ENCODE peak calls at places on chromosomes 11 and 22, in four cellular contexts. M is caudate nucleus; K is ACHN; Y is activated naive CD4-positive, alpha-beta T cell treated with Interleukin-2 at 50 U/mL for 16 hours. Z is an unnamed sample.

GRCh38 chr11:95375881-95376280 is 144.9 kb upstream of the SESN3 start:
- DNase-seq in M (no peak), K (no peak), Y (no peak), Z (no peak)

GRCh38 chr22:43203471-43203981 is 16.6 kb upstream of the TTLL12 start:
- DNase-seq in M (no peak), K (no peak), Y (no peak), Z (no peak)

GRCh38 chr11:43853766-43854165 is 26.9 kb upstream of the ALKBH3 start:
- DNase-seq in M (no peak), K (no peak), Y (no peak), Z (no peak)

GRCh38 chr11:27735281-27735680 is 35.0 kb upstream of the BDNF start:
- DNase-seq in M (no peak), K (no peak), Y (no peak), Z (no peak)

GRCh38 chr11:134498326-134499139 is 86.5 kb upstream of the B3GAT1 start:
- DNase-seq in M (peak), K (no peak), Y (no peak), Z (no peak)

GRCh38 chr11:13942908-13943505 is 19.5 kb upstream of the SPON1 start:
- DNase-seq in M (no peak), K (peak), Y (no peak), Z (peak)

GRCh38 chr22:24181088-24181995 is at the start of gene SUSD2:
- DNase-seq in M (no peak), K (no peak), Y (no peak), Z (no peak)

GRCh38 chr11:65378208-65378927 is 4.1 kb downstream of the SLC25A45 start:
- DNase-seq in M (no peak), K (no peak), Y (no peak), Z (no peak)

GRCh38 chr11:43573233-43573632 is 107.3 kb upstream of the HSD17B12 start:
- DNase-seq in M (no peak), K (peak), Y (no peak), Z (no peak)

GRCh38 chr11:59263225-59263894 is 50.6 kb upstream of the MPEG1 start:
- DNase-seq in M (no peak), K (no peak), Y (no peak), Z (no peak)

GRCh38 chr11:69538840-69539239 is 57.4 kb downstream of the LINC01488 start:
- DNase-seq in M (no peak), K (no peak), Y (no peak), Z (no peak)

GRCh38 chr11:20093775-20094174 is 66.5 kb downstream of the DBX1 start:
- DNase-seq in M (no peak), K (no peak), Y (no peak), Z (no peak)

GRCh38 chr11:118224512-118225180 is at the start of gene JAML:
- DNase-seq in M (no peak), K (no peak), Y (peak), Z (no peak)

GRCh38 chr22:32336185-32336603 is 21.5 kb upstream of the RFPL3 start:
- DNase-seq in M (no peak), K (no peak), Y (no peak), Z (no peak)

GRCh38 chr11:37657645-37658044 is 1059.6 kb upstream of the RAG2 start:
- DNase-seq in M (no peak), K (peak), Y (no peak), Z (peak)

GRCh38 chr11:10322830-10323792 is 18.2 kb downstream of the ADM start:
- DNase-seq in M (no peak), K (peak), Y (peak), Z (peak)

GRCh38 chr11:133162228-133162627 is 370.1 kb downstream of the OPCML start:
- DNase-seq in M (no peak), K (no peak), Y (no peak), Z (no peak)

GRCh38 chr11:124934862-124935547 is 842 bp downstream of the HEPACAM start:
- DNase-seq in M (no peak), K (no peak), Y (no peak), Z (no peak)

GRCh38 chr11:108551653-108552462 is 41.7 kb downstream of the EXPH5 start:
- DNase-seq in M (no peak), K (no peak), Y (no peak), Z (no peak)

GRCh38 chr11:86955674-86956522 is 703 bp upstream of the FZD4 start:
- DNase-seq in M (peak), K (peak), Y (peak), Z (peak)

Z was measured in HTR-8/SVneo.